ENCODE peak calls at places on chromosomes 1 and 21, in ten cellular contexts. B is esophagus squamous epithelium, J is Peyer's patch, U is right lobe of liver, W is upper lobe of left lung, A is heart left ventricle, S is prostate gland, V is suprapubic skin, H is IMR-90, Y is A549. K is an unnamed sample.

GRCh38 chr1:198929111-198929604 is 290.3 kb downstream of the PTPRC start:
- DNase-seq in J (no peak), U (no peak), S (no peak), W (no peak), H (no peak), A (no peak), Y (no peak), V (no peak), B (no peak), K (no peak)

GRCh38 chr21:16330340-16331319 is 600.8 kb downstream of the USP25 start:
- DNase-seq in H (peak; percentile 75), W (no peak), B (no peak), J (no peak), S (peak; percentile 67), V (no peak), U (no peak), Y (peak; percentile 1), A (no peak), K (no peak)

GRCh38 chr1:241895013-241895412 is 47.0 kb downstream of the EXO1 start:
- DNase-seq in J (no peak), W (no peak), B (no peak), Y (no peak), S (no peak), U (no peak), V (no peak), H (no peak), A (no peak), K (no peak)

GRCh38 chr21:21179619-21180336 is 181.6 kb downstream of the NCAM2 start:
- DNase-seq in A (no peak), S (no peak), V (no peak), W (no peak), B (no peak), Y (no peak), H (no peak), J (no peak), U (no peak), K (no peak)

GRCh38 chr21:42997053-42997452 is 22.7 kb downstream of the PKNOX1 start:
- DNase-seq in U (no peak), H (peak; percentile 99), W (no peak), A (peak; percentile 52), B (no peak), J (no peak), V (no peak), S (no peak), Y (no peak), K (no peak)

GRCh38 chr1:221169447-221169889 is 290.2 kb downstream of the HLX start:
- DNase-seq in W (no peak), B (no peak), Y (no peak), J (no peak), S (no peak), A (no peak), V (no peak), H (peak; percentile 67), U (no peak), K (no peak)

GRCh38 chr1:62301726-62302390 is 17.4 kb downstream of the KANK4 start:
- DNase-seq in S (no peak), J (no peak), B (no peak), Y (no peak), H (no peak), A (no peak), V (no peak), U (no peak), W (no peak), K (no peak)

GRCh38 chr1:4108741-4109625 is 208.9 kb upstream of the C1orf174 start:
- DNase-seq in V (peak; percentile 35), U (peak; percentile 33), J (no peak), S (no peak), B (no peak), H (no peak), W (no peak), A (no peak), Y (no peak), K (no peak)

GRCh38 chr1:147600119-147601111 is 59.1 kb downstream of the BCL9 start:
- DNase-seq in S (no peak), Y (peak; percentile 25), W (no peak), B (peak; percentile 51), J (no peak), A (no peak), V (peak; percentile 84), U (no peak), H (peak; percentile 70), K (no peak)

GRCh38 chr1:18951416-18951815 is 5.1 kb downstream of the IFFO2 start:
- DNase-seq in V (no peak), A (no peak), H (no peak), J (peak; percentile 66), U (no peak), B (no peak), S (no peak), Y (no peak), W (peak; percentile 28), K (no peak)

GRCh38 chr1:80910426-80910825 is 890.3 kb upstream of the ADGRL2 start:
- DNase-seq in B (no peak), S (no peak), U (no peak), Y (no peak), H (no peak), A (no peak), V (no peak), W (no peak), J (no peak), K (no peak)

GRCh38 chr1:239858058-239858457 is 233.6 kb upstream of the FMN2 start:
- DNase-seq in H (no peak), V (no peak), S (no peak), J (no peak), U (no peak), A (no peak), B (no peak), Y (peak; percentile 7), W (no peak), K (no peak)

GRCh38 chr1:94591791-94592565 is 50.4 kb upstream of the F3 start:
- DNase-seq in W (no peak), S (no peak), Y (no peak), V (no peak), J (no peak), A (no peak), U (no peak), B (no peak), H (no peak), K (no peak)

GRCh38 chr1:1004420-1004779 is 4.5 kb upstream of the HES4 start:
- DNase-seq in U (no peak), B (no peak), S (no peak), W (peak; percentile 26), J (no peak), V (no peak), H (no peak), A (no peak), Y (no peak), K (no peak)

GRCh38 chr1:200669314-200670214 is at the start of gene DDX59:
- DNase-seq in B (peak; percentile 69), S (peak; percentile 94), H (peak; percentile 96), Y (peak; percentile 95), U (peak; percentile 98), A (peak; percentile 95), J (peak; percentile 84), W (peak; percentile 99), V (peak; percentile 97), K (peak; percentile 96)
- TF ChIP-seq POLR2A in B (peak; percentile 92), S (peak; percentile 71), H (peak; percentile 97), Y (peak; percentile 46), U (peak; percentile 99), A (peak; percentile 93), J (peak; percentile 96), W (peak; percentile 90), V (no peak), K (peak; percentile 88)

GRCh38 chr1:200706109-200706720 is 32.5 kb upstream of the CAMSAP2 start:
- DNase-seq in W (no peak), J (no peak), U (no peak), A (no peak), Y (no peak), V (no peak), S (no peak), H (no peak), B (no peak), K (no peak)
- TF ChIP-seq POLR2A in W (no peak), J (no peak), U (no peak), A (no peak), Y (no peak), V (no peak), S (no peak), H (no peak), B (no peak), K (no peak)

DNA sequence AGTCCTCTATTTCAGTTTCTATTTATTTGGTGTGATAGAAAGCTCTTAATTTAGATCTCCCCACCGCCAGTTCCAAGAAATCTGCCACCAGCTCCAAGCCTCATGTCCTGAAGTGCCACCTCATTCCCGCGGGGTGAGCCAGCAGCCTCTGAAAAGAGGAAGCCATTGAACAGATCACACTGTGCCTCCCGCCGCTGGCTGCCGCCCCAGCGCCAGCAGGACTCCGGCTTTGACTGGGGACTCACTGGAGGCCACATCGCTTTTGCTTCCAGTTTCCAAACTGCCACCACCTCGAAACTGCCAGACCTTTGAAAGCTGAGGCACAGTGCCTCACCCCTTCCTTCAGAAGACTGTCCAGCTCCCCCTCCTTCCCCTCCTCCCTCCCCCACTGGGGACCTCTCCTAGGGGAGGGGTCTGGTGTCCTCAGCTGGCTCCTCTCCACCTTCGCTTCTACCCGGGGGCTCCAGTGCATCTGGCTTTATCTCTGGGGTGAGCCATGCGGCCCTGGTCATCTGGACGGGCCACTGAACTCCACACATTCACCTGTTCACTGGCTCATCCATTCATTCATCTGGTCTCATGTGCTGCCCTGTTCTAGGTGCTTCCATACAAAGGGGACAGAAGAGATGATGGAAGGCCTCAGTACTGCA is 59.0 kb downstream of the VPS26C start:
- DNase-seq in U (no peak), B (no peak), J (peak; percentile 57), H (no peak), V (no peak), S (peak; percentile 51), Y (no peak), A (peak; percentile 80), W (peak; percentile 89), K (no peak)
- TF ChIP-seq POLR2A in U (no peak), B (no peak), J (no peak), H (no peak), V (no peak), S (no peak), Y (no peak), A (no peak), W (no peak), K (no peak)

GRCh38 chr1:23080885-23081284 is 61.6 kb downstream of the KDM1A start:
- DNase-seq in H (no peak), V (no peak), U (no peak), S (no peak), B (no peak), A (no peak), Y (no peak), J (no peak), W (no peak), K (no peak)

GRCh38 chr1:23083714-23084480 is 64.6 kb downstream of the KDM1A start:
- DNase-seq in Y (no peak), W (no peak), S (peak; percentile 63), U (peak; percentile 54), B (no peak), H (no peak), V (no peak), A (peak; percentile 36), J (no peak), K (no peak)

GRCh38 chr1:23081376-23081775 is 62.1 kb downstream of the KDM1A start:
- DNase-seq in U (no peak), S (no peak), A (no peak), V (no peak), W (no peak), J (no peak), B (no peak), H (no peak), Y (peak; percentile 22), K (no peak)

GRCh38 chr1:23088027-23088426 is 68.8 kb downstream of the KDM1A start:
- DNase-seq in W (no peak), J (no peak), A (no peak), V (no peak), H (no peak), Y (no peak), U (no peak), S (no peak), B (no peak), K (no peak)

GRCh38 chr1:23084880-23085279 is 65.6 kb downstream of the KDM1A start:
- DNase-seq in Y (no peak), J (no peak), S (peak; percentile 73), W (no peak), U (no peak), B (no peak), V (no peak), H (no peak), A (no peak), K (no peak)
- TF ChIP-seq POLR2A in Y (no peak), J (no peak), S (no peak), W (no peak), U (no peak), B (no peak), V (no peak), H (no peak), A (no peak), K (no peak)